ENCODE peak calls at places on chromosomes 1 and 21, in six cellular contexts. C is MM.1S; N is heart left ventricle; U is CD4-positive, alpha-beta T cell; R is tibial artery; G is small intestine. X is an unnamed sample.

GRCh38 chr1:157170677-157171515 is 32.7 kb upstream of the ETV3 start:
- DNase-seq in C (peak; percentile 82), N (no peak), U (no peak), R (no peak), G (peak; percentile 44), X (no peak)

GRCh38 chr1:101317590-101317989 is 80.8 kb downstream of the S1PR1 start:
- DNase-seq in C (no peak), N (no peak), U (no peak), R (no peak), G (no peak), X (no peak)

GRCh38 chr1:1346501-1346890 is 2.7 kb downstream of the DVL1 start:
- DNase-seq in C (no peak), N (no peak), U (no peak), R (no peak), G (no peak), X (no peak)

GRCh38 chr1:110051262-110051648 is 16.8 kb downstream of the STRIP1 start:
- DNase-seq in C (no peak), N (no peak), U (no peak), R (no peak), G (no peak), X (no peak)

GRCh38 chr1:170714163-170714562 is 50.2 kb downstream of the PRRX1 start:
- DNase-seq in C (no peak), N (no peak), U (no peak), R (no peak), G (no peak), X (no peak)

GRCh38 chr21:29805110-29805509 is 134.7 kb downstream of the GRIK1 start:
- DNase-seq in C (no peak), N (no peak), U (no peak), R (no peak), G (no peak), X (no peak)

GRCh38 chr1:39898648-39899603 is 2.8 kb downstream of the MYCL start:
- DNase-seq in C (no peak), N (no peak), U (no peak), R (no peak), G (peak; percentile 80), X (no peak)

GRCh38 chr1:45050931-45051748 is 39.1 kb downstream of the UROD start:
- DNase-seq in C (peak; percentile 47), N (no peak), U (no peak), R (no peak), G (peak; percentile 36), X (no peak)

GRCh38 chr1:228415853-228416216 is 826 bp downstream of the TRIM17 start:
- DNase-seq in C (no peak), N (no peak), U (no peak), R (no peak), G (no peak), X (no peak)

GRCh38 chr1:31607360-31607759 is 10.1 kb upstream of the HCRTR1 start:
- DNase-seq in C (no peak), N (no peak), U (no peak), R (no peak), G (no peak), X (no peak)

GRCh38 chr1:1967151-1967550 is 36.4 kb downstream of the CFAP74 start:
- DNase-seq in C (no peak), N (no peak), U (no peak), R (no peak), G (no peak), X (no peak)

GRCh38 chr1:180519846-180520245 is 17.5 kb upstream of the ACBD6 start:
- DNase-seq in C (no peak), N (no peak), U (no peak), R (no peak), G (no peak), X (no peak)

GRCh38 chr1:180515364-180515763 is 13.0 kb upstream of the ACBD6 start:
- DNase-seq in C (no peak), N (no peak), U (no peak), R (no peak), G (no peak), X (no peak)

GRCh38 chr1:180513531-180513930 is 11.2 kb upstream of the ACBD6 start:
- DNase-seq in C (no peak), N (no peak), U (no peak), R (no peak), G (no peak), X (no peak)

GRCh38 chr1:180510882-180511281 is 8.5 kb upstream of the ACBD6 start:
- DNase-seq in C (no peak), N (no peak), U (no peak), R (no peak), G (no peak), X (no peak)

DNA sequence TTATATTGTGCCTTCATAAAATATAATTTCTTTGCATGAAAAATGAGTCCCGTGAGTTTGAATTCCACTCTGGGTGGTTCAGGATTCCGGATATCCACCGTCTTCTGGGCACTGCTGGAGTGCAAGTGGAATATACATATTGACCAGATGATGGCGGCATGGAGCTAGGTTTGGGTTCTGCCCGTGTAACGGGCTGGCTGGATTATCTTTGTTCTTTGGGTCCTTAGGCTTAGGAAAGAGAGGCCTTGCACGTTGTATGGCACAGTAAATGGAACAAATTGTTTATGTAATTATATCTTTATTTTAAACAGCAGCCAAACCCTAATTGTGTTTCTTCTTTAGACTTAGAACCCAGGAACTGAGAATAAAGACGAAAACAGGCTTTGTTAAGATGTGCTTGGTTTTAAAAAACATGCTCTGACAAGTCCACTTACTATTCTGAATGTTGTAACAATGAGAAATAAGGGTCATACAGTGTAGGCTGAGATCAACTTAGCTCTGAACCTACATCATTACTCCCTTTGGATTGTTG is 13.5 kb upstream of the ACBD6 start:
- DNase-seq in C (peak; percentile 78), N (peak; percentile 69), U (peak; percentile 36), R (no peak), G (peak; percentile 78), X (no peak)
- H3K9me3 ChIP-seq in C (no peaks in the 10 kb centered on the region), N (no peaks in the 10 kb centered on the region), U (no peaks in the 10 kb centered on the region), R (no peaks in the 10 kb centered on the region), G (no peaks in the 10 kb centered on the region), X (no peaks in the 10 kb centered on the region)

DNA sequence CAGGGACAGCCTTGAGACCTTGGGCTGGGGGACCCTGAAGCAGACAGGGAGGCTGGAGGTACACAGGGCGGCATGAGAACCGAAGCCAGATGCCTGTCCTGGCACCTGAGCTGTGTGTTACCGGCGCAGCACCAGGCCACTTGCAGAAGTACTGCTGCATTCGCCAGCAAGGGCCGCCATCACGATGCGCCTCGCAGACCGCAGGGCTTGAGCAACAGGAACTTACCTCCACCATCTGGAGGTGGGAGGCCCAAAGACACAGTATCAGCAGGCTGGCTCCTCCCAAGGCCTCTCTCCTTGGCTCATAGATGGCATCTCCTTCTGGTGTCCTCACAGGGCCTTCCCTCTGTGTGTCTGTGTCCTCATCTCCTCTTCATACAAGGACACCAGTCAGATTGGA is 90.1 kb downstream of the PRDM16 start:
- DNase-seq in C (no peak), N (no peak), U (no peak), R (no peak), G (no peak), X (no peak)
- H3K9me3 ChIP-seq in C (no peaks in the 10 kb centered on the region), N (no peaks in the 10 kb centered on the region), U (no peaks in the 10 kb centered on the region), R (no peaks in the 10 kb centered on the region), G (no peaks in the 10 kb centered on the region), X (no peaks in the 10 kb centered on the region)

DNA sequence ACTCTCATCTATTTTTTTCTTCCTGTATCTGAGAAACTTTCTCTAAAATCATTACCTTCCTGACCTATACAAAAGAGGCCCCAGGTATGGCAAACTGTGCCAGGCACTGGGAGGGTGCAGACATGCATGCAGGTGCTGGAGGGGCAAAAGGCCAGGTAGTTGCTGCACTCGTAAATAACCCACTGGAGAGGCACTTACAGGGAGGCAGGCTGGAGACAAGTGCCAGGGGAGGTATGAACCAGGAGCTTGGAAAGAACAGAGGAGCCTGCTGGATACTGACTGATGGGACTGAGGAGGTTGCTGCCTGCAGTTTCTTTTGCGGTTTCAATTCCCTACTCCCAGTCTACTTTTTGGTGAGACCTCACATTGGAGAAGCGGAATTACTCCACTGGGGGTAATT is 114.0 kb downstream of the DSCAM start:
- DNase-seq in C (no peak), N (no peak), U (no peak), R (no peak), G (no peak), X (no peak)
- H3K9me3 ChIP-seq in C (no peaks in the 10 kb centered on the region), N (no peaks in the 10 kb centered on the region), U (no peaks in the 10 kb centered on the region), R (no peaks in the 10 kb centered on the region), G (no peaks in the 10 kb centered on the region), X (no peaks in the 10 kb centered on the region)

DNA sequence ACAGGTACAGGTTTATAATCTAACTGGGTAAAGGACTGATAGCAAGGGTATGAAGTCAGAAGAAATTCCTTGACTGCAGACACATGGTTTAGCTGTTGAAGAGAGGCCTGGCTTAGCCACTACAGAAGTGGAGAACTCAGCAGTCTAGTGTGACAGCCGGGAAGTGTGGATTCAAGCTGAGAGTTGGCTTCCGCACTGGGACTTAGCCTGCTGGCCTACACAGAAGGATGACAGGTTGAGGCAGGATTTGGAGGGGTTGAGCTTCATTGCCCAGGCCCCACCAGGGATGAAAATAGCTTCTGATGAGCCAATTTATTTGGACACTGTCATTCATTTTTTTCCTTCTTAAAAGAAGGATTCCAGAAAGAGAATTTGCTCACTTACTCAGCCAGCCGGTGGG is 284.4 kb downstream of the PCP4 start:
- DNase-seq in C (no peak), N (no peak), U (no peak), R (no peak), G (no peak), X (no peak)
- H3K9me3 ChIP-seq in C (no peaks in the 10 kb centered on the region), N (no peaks in the 10 kb centered on the region), U (no peaks in the 10 kb centered on the region), R (no peaks in the 10 kb centered on the region), G (no peaks in the 10 kb centered on the region), X (no peaks in the 10 kb centered on the region)

GRCh38 chr1:164824542-164824941 is 265.6 kb downstream of the PBX1 start:
- DNase-seq in C (no peak), N (no peak), U (no peak), R (no peak), G (no peak), X (no peak)
- H3K9me3 ChIP-seq in C (no peaks in the 10 kb centered on the region), N (no peaks in the 10 kb centered on the region), U (no peaks in the 10 kb centered on the region), R (no peaks in the 10 kb centered on the region), G (no peaks in the 10 kb centered on the region), X (no peaks in the 10 kb centered on the region)

DNA sequence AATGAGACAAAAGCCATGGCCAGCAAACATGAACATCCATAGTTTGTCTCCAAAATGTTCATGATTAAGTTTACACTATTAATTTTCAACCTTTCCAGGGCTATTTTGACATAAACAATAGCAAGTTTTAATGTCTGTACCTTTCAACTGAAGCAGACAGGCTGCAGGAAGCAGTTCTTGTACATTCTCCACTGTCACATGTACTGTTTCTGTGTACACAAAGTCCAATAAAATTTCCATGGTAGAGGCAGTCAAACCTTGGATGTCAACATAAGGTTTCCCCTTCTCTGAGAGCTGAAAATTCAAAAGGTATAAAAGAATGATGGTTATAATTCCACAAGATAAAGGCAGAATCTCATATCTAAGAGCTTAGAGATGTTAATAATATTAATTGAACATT is 7.4 kb downstream of the KLHL12 start:
- DNase-seq in C (no peak), N (no peak), U (no peak), R (no peak), G (no peak), X (no peak)
- H3K9me3 ChIP-seq in C (no peaks in the 10 kb centered on the region), N (no peaks in the 10 kb centered on the region), U (no peaks in the 10 kb centered on the region), R (no peaks in the 10 kb centered on the region), G (no peaks in the 10 kb centered on the region), X (no peaks in the 10 kb centered on the region)